ENCODE peak calls at places on chromosomes 13 and 19, in five cellular contexts. V, Z, Y, B and C are unnamed samples.
A peak's percentile ranks its signal among the peaks of the same experiment; 100 is the strongest.

GRCh38 chr19:42191855-42192254 is 25.6 kb downstream of the DEDD2 start:
- DNase-seq in V (no peak), Z (no peak), Y (no peak), B (peak; percentile 51), C (no peak)

GRCh38 chr13:23673354-23673753 is 103.1 kb downstream of the TNFRSF19 start:
- DNase-seq in V (no peak), Z (no peak), Y (peak; percentile 55), B (peak; percentile 94), C (no peak)

GRCh38 chr13:99383946-99384345 is 76.7 kb upstream of the GPR183 start:
- DNase-seq in V (no peak), Z (no peak), Y (no peak), B (no peak), C (no peak)

GRCh38 chr13:83929147-83929546 is 46.9 kb upstream of the SLITRK1 start:
- DNase-seq in V (no peak), Z (no peak), Y (no peak), B (no peak), C (no peak)

GRCh38 chr13:67148219-67148583 is 81.9 kb downstream of the PCDH9 start:
- DNase-seq in V (no peak), Z (no peak), Y (no peak), B (peak; percentile 26), C (no peak)

GRCh38 chr13:70253834-70254233 is 145.6 kb upstream of the KLHL1 start:
- DNase-seq in V (no peak), Z (no peak), Y (no peak), B (no peak), C (no peak)

GRCh38 chr19:36488816-36489138 is 584 bp downstream of the ZNF566 start:
- DNase-seq in V (no peak), Z (no peak), Y (no peak), B (peak; percentile 4), C (no peak)

GRCh38 chr19:45940515-45940805 is 25.9 kb upstream of the NANOS2 start:
- DNase-seq in V (no peak), Z (no peak), Y (no peak), B (no peak), C (no peak)